ENCODE peak calls at places on chromosome 9, in five cellular contexts. One of them, this sample, is unnamed.

GRCh38 chr9:111965566-111966019 is 69.0 kb downstream of the UGCG start:
- DNase-seq in astrocyte of the spinal cord: peak
- DNase-seq in cardiac muscle cell: peak
- DNase-seq in psoas muscle: no peak
- DNase-seq in upper lobe of right lung: no peak
- DNase-seq in this sample: no peak

GRCh38 chr9:34540826-34541225 is 18.0 kb upstream of the ENHO start:
- DNase-seq in psoas muscle: no peak
- DNase-seq in astrocyte of the spinal cord: peak
- DNase-seq in cardiac muscle cell: peak
- DNase-seq in upper lobe of right lung: no peak
- DNase-seq in this sample: no peak

GRCh38 chr9:79610019-79610760 is 38.4 kb downstream of the TLE4 start:
- DNase-seq in cardiac muscle cell: no peak
- DNase-seq in upper lobe of right lung: no peak
- DNase-seq in astrocyte of the spinal cord: peak
- DNase-seq in psoas muscle: no peak
- DNase-seq in this sample: no peak

GRCh38 chr9:14547245-14548060 is 145.8 kb downstream of the ZDHHC21 start:
- DNase-seq in astrocyte of the spinal cord: no peak
- DNase-seq in upper lobe of right lung: no peak
- DNase-seq in psoas muscle: no peak
- DNase-seq in cardiac muscle cell: no peak
- DNase-seq in this sample: no peak

GRCh38 chr9:7115606-7116005 is 357.8 kb downstream of the KDM4C start:
- DNase-seq in cardiac muscle cell: peak
- DNase-seq in psoas muscle: no peak
- DNase-seq in upper lobe of right lung: no peak
- DNase-seq in astrocyte of the spinal cord: no peak
- DNase-seq in this sample: no peak

GRCh38 chr9:114099523-114100270 is 605 bp upstream of the KIF12 start:
- DNase-seq in psoas muscle: no peak
- DNase-seq in cardiac muscle cell: no peak
- DNase-seq in astrocyte of the spinal cord: no peak
- DNase-seq in upper lobe of right lung: peak
- DNase-seq in this sample: no peak

GRCh38 chr9:18534611-18535010 is 60.7 kb downstream of the ADAMTSL1 start:
- DNase-seq in psoas muscle: no peak
- DNase-seq in astrocyte of the spinal cord: no peak
- DNase-seq in upper lobe of right lung: no peak
- DNase-seq in cardiac muscle cell: no peak
- DNase-seq in this sample: no peak

GRCh38 chr9:36128331-36128730 is 8.2 kb upstream of the GLIPR2 start:
- DNase-seq in astrocyte of the spinal cord: no peak
- DNase-seq in upper lobe of right lung: no peak
- DNase-seq in cardiac muscle cell: no peak
- DNase-seq in psoas muscle: no peak
- DNase-seq in this sample: no peak

GRCh38 chr9:98121096-98121495 is 2.1 kb upstream of the TRIM14 start:
- DNase-seq in cardiac muscle cell: peak
- DNase-seq in psoas muscle: no peak
- DNase-seq in upper lobe of right lung: no peak
- DNase-seq in astrocyte of the spinal cord: no peak
- DNase-seq in this sample: peak

GRCh38 chr9:92947268-92948031 is at the start of gene FGD3:
- DNase-seq in astrocyte of the spinal cord: no peak
- DNase-seq in cardiac muscle cell: peak
- DNase-seq in psoas muscle: no peak
- DNase-seq in upper lobe of right lung: peak
- DNase-seq in this sample: peak

GRCh38 chr9:8616419-8616818 is 816.8 kb upstream of the DMAC1 start:
- DNase-seq in astrocyte of the spinal cord: no peak
- DNase-seq in psoas muscle: no peak
- DNase-seq in upper lobe of right lung: no peak
- DNase-seq in cardiac muscle cell: peak
- DNase-seq in this sample: no peak

GRCh38 chr9:120640380-120640779 is 60.4 kb upstream of the CDK5RAP2 start:
- DNase-seq in upper lobe of right lung: no peak
- DNase-seq in astrocyte of the spinal cord: no peak
- DNase-seq in cardiac muscle cell: no peak
- DNase-seq in psoas muscle: no peak
- DNase-seq in this sample: no peak

GRCh38 chr9:30723656-30724055 is 1660.8 kb upstream of the ACO1 start:
- DNase-seq in cardiac muscle cell: no peak
- DNase-seq in astrocyte of the spinal cord: peak
- DNase-seq in psoas muscle: no peak
- DNase-seq in upper lobe of right lung: no peak
- DNase-seq in this sample: no peak

GRCh38 chr9:126844085-126844484 is 16.4 kb upstream of the ZBTB34 start:
- DNase-seq in psoas muscle: no peak
- DNase-seq in cardiac muscle cell: peak
- DNase-seq in upper lobe of right lung: no peak
- DNase-seq in astrocyte of the spinal cord: peak
- DNase-seq in this sample: no peak

GRCh38 chr9:693460-694390 is 147.8 kb upstream of the DMRT1 start:
- DNase-seq in psoas muscle: peak
- DNase-seq in cardiac muscle cell: peak
- DNase-seq in upper lobe of right lung: no peak
- DNase-seq in astrocyte of the spinal cord: peak
- DNase-seq in this sample: peak

GRCh38 chr9:125189011-125189360 is 617 bp downstream of the PPP6C start:
- DNase-seq in upper lobe of right lung: peak
- DNase-seq in astrocyte of the spinal cord: no peak
- DNase-seq in cardiac muscle cell: no peak
- DNase-seq in psoas muscle: peak
- DNase-seq in this sample: peak

GRCh38 chr9:3191715-3192114 is 334.1 kb downstream of the RFX3 start:
- DNase-seq in cardiac muscle cell: no peak
- DNase-seq in upper lobe of right lung: no peak
- DNase-seq in psoas muscle: no peak
- DNase-seq in astrocyte of the spinal cord: no peak
- DNase-seq in this sample: no peak

GRCh38 chr9:99044827-99045226 is 60.1 kb upstream of the TGFBR1 start:
- DNase-seq in upper lobe of right lung: no peak
- DNase-seq in astrocyte of the spinal cord: peak
- DNase-seq in cardiac muscle cell: no peak
- DNase-seq in psoas muscle: no peak
- DNase-seq in this sample: no peak

GRCh38 chr9:127173063-127173462 is 50.6 kb upstream of the ANGPTL2 start:
- DNase-seq in psoas muscle: no peak
- DNase-seq in astrocyte of the spinal cord: no peak
- DNase-seq in cardiac muscle cell: no peak
- DNase-seq in upper lobe of right lung: no peak
- DNase-seq in this sample: no peak

GRCh38 chr9:127903557-127904475 is 4.4 kb upstream of the ST6GALNAC6 start:
- DNase-seq in psoas muscle: peak
- DNase-seq in astrocyte of the spinal cord: no peak
- DNase-seq in cardiac muscle cell: no peak
- DNase-seq in upper lobe of right lung: peak
- DNase-seq in this sample: peak

GRCh38 chr9:15136646-15137045 is 170.4 kb downstream of the TTC39B start:
- DNase-seq in astrocyte of the spinal cord: no peak
- DNase-seq in upper lobe of right lung: no peak
- DNase-seq in psoas muscle: no peak
- DNase-seq in cardiac muscle cell: no peak
- DNase-seq in this sample: no peak

GRCh38 chr9:131050831-131051230 is 41.9 kb downstream of the LAMC3 start:
- DNase-seq in psoas muscle: no peak
- DNase-seq in astrocyte of the spinal cord: no peak
- DNase-seq in cardiac muscle cell: no peak
- DNase-seq in upper lobe of right lung: no peak
- DNase-seq in this sample: no peak

GRCh38 chr9:942805-943580 is 33.5 kb upstream of the DMRT3 start:
- DNase-seq in psoas muscle: no peak
- DNase-seq in upper lobe of right lung: no peak
- DNase-seq in astrocyte of the spinal cord: no peak
- DNase-seq in cardiac muscle cell: no peak
- DNase-seq in this sample: no peak

GRCh38 chr9:126398403-126399058 is 71.9 kb downstream of the MVB12B start:
- DNase-seq in cardiac muscle cell: peak
- DNase-seq in astrocyte of the spinal cord: peak
- DNase-seq in upper lobe of right lung: peak
- DNase-seq in psoas muscle: peak
- DNase-seq in this sample: peak

DNA sequence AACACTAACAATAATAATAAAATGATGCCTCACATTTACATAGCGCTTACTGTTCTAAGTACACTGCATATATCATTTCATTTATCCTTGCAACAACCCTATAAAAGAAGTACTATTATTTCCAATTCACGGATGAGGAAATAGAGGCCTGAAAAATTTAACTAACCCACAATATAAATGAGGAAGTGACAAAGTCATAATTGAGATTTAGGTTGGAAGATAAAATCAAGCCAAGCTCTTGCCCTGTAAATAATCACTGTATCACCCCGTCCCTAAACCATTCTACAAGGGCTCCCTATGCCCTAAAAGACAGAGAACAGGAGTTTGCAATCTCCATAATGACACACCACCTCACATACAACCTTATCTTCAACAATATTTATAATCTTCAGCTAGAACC is 49.6 kb downstream of the STRBP start:
- DNase-seq in astrocyte of the spinal cord: no peak
- DNase-seq in cardiac muscle cell: no peak
- DNase-seq in psoas muscle: no peak
- DNase-seq in upper lobe of right lung: no peak
- DNase-seq in this sample: no peak
- H3K4me3 ChIP-seq in astrocyte of the spinal cord: no peak
- H3K4me3 ChIP-seq in cardiac muscle cell: no peak
- H3K4me3 ChIP-seq in psoas muscle: no peak
- H3K4me3 ChIP-seq in upper lobe of right lung: no peak
- H3K4me3 ChIP-seq in this sample: no peak

DNA sequence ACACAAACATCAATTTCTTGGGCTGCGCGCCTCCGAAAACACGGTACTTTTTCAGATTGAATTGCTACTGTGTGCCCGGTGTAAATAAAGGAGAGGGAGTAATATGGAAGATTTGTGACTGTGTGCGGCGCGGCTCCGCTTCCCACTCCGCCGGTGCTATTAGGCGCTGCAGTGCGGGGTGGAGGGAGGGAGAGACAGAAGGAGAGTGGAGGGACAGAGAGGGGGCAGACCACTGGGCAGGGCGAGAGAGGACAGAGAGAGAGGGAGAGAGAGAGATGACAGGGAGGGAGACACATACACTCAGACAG is 24.8 kb upstream of the RNU6ATAC start:
- DNase-seq in upper lobe of right lung: peak
- DNase-seq in cardiac muscle cell: no peak
- DNase-seq in astrocyte of the spinal cord: no peak
- DNase-seq in psoas muscle: no peak
- DNase-seq in this sample: no peak
- H3K4me3 ChIP-seq in upper lobe of right lung: no peak
- H3K4me3 ChIP-seq in cardiac muscle cell: no peak
- H3K4me3 ChIP-seq in astrocyte of the spinal cord: no peak
- H3K4me3 ChIP-seq in psoas muscle: no peak
- H3K4me3 ChIP-seq in this sample: no peak

GRCh38 chr9:16828335-16829281 is 41.9 kb downstream of the BNC2 start:
- DNase-seq in upper lobe of right lung: no peak
- DNase-seq in astrocyte of the spinal cord: peak
- DNase-seq in psoas muscle: peak
- DNase-seq in cardiac muscle cell: peak
- DNase-seq in this sample: peak

GRCh38 chr9:16832101-16832500 is 38.4 kb downstream of the BNC2 start:
- DNase-seq in upper lobe of right lung: no peak
- DNase-seq in astrocyte of the spinal cord: no peak
- DNase-seq in psoas muscle: no peak
- DNase-seq in cardiac muscle cell: no peak
- DNase-seq in this sample: no peak

GRCh38 chr9:16834817-16835216 is 35.7 kb downstream of the BNC2 start:
- DNase-seq in astrocyte of the spinal cord: no peak
- DNase-seq in cardiac muscle cell: no peak
- DNase-seq in upper lobe of right lung: no peak
- DNase-seq in psoas muscle: no peak
- DNase-seq in this sample: no peak

GRCh38 chr9:16830806-16831205 is 39.7 kb downstream of the BNC2 start:
- DNase-seq in upper lobe of right lung: no peak
- DNase-seq in astrocyte of the spinal cord: no peak
- DNase-seq in cardiac muscle cell: no peak
- DNase-seq in psoas muscle: no peak
- DNase-seq in this sample: no peak

DNA sequence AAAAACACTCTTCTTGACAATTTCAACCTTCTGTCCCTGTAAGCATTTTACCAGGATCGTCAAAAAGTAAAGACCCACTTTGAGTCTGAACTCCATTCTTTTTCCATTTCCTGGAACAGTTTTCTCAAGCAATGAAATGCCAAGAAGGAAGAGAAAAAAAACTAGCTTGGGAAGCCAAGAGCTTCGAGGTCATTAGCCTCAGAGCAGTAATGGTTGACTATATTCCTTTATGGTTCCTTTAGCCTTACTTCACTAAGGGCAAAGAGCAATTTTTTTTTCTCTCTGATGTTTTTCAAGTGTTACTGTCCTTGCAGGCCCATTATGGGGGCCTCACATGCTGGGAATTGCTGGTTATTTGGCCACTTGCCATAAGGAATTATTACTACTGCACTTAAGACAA is 37.2 kb downstream of the BNC2 start:
- DNase-seq in astrocyte of the spinal cord: no peak
- DNase-seq in upper lobe of right lung: no peak
- DNase-seq in cardiac muscle cell: no peak
- DNase-seq in psoas muscle: no peak
- DNase-seq in this sample: no peak
- H3K4me3 ChIP-seq in astrocyte of the spinal cord: no peak
- H3K4me3 ChIP-seq in upper lobe of right lung: no peak
- H3K4me3 ChIP-seq in cardiac muscle cell: no peak
- H3K4me3 ChIP-seq in psoas muscle: no peak
- H3K4me3 ChIP-seq in this sample: no peak

GRCh38 chr9:89522261-89522978 is 24.5 kb upstream of the SEMA4D start:
- DNase-seq in upper lobe of right lung: no peak
- DNase-seq in cardiac muscle cell: no peak
- DNase-seq in psoas muscle: no peak
- DNase-seq in astrocyte of the spinal cord: no peak
- DNase-seq in this sample: no peak
- H3K4me3 ChIP-seq in upper lobe of right lung: no peak
- H3K4me3 ChIP-seq in cardiac muscle cell: no peak
- H3K4me3 ChIP-seq in psoas muscle: no peak
- H3K4me3 ChIP-seq in astrocyte of the spinal cord: no peak
- H3K4me3 ChIP-seq in this sample: no peak

DNA sequence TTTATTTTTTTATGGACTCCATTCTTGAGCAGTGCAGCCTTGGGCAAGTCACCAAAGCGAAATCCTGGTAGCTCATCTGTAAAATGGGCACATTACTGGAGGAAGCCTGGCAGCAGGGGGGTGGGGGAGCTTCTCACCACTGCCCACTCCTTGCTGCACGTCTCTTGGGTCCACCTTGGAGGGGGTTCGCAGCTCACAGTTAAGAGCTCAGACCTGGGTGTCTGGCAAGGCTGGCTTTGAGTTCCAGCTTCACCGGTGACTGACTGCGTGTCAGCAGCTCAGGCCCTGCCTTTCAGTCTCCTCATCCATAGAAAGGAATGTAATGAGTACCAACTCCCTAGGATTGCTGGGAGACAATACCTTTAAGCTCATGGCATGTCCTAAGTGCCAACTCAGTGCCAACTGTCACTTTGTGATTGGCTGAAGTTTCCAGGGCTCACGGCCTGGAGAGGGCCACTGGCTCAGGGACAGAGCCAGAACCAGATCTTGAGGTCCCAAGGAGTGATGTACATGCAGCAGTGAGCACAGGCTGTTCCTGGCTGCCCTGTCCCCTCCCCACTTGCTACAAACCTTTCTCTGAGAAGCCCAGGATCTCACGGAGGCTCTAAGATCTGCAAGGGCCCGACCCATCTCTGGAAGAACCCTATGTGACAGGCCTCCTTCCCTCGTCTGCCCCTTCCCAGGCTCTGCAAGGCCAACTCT is 72.9 kb downstream of the C9orf50 start:
- DNase-seq in astrocyte of the spinal cord: no peak
- DNase-seq in psoas muscle: no peak
- DNase-seq in cardiac muscle cell: no peak
- DNase-seq in upper lobe of right lung: no peak
- DNase-seq in this sample: no peak
- H3K4me3 ChIP-seq in astrocyte of the spinal cord: no peak
- H3K4me3 ChIP-seq in psoas muscle: no peak
- H3K4me3 ChIP-seq in cardiac muscle cell: no peak
- H3K4me3 ChIP-seq in upper lobe of right lung: no peak
- H3K4me3 ChIP-seq in this sample: no peak

This sample was measured in thyroid gland.